ENCODE peak calls at places on chromosomes 12 and 14, in four cellular contexts. K is PC-3, H is GM23338, V is SK-N-SH. B is an unnamed sample.

GRCh38 chr12:49987620-49988303 is 15.0 kb downstream of the AQP6 start:
- DNase-seq in K (no peak), H (no peak), V (no peak), B (no peak)

GRCh38 chr12:120290541-120291312 is 976 bp downstream of the RNU4-2 start:
- DNase-seq in K (no peak), H (peak), V (no peak), B (peak)

GRCh38 chr12:700061-700460 is 36.8 kb upstream of the NINJ2 start:
- DNase-seq in K (no peak), H (peak), V (no peak), B (peak)

GRCh38 chr14:68514611-68515194 is 278.2 kb downstream of the ZFP36L1 start:
- DNase-seq in K (peak), H (no peak), V (no peak), B (no peak)

GRCh38 chr12:57630891-57631433 is 2.0 kb downstream of the B4GALNT1 start:
- DNase-seq in K (no peak), H (no peak), V (peak), B (peak)

GRCh38 chr12:106766393-106766826 is 8.1 kb upstream of the RIC8B start:
- DNase-seq in K (no peak), H (no peak), V (no peak), B (no peak)

GRCh38 chr12:7907009-7907408 is 29.0 kb downstream of the SLC2A3 start:
- DNase-seq in K (peak), H (peak), V (peak), B (peak)

GRCh38 chr12:94235894-94236293 is 87.5 kb downstream of the PLXNC1 start:
- DNase-seq in K (no peak), H (no peak), V (no peak), B (no peak)

GRCh38 chr14:29741909-29742401 is 185.7 kb downstream of the PRKD1 start:
- DNase-seq in K (no peak), H (no peak), V (no peak), B (no peak)

GRCh38 chr12:49332441-49332861 is 4.5 kb downstream of the C1QL4 start:
- DNase-seq in K (no peak), H (peak), V (no peak), B (no peak)

GRCh38 chr12:27626239-27626638 is 70.0 kb upstream of the REP15 start:
- DNase-seq in K (peak), H (peak), V (no peak), B (no peak)

GRCh38 chr12:685388-685787 is 22.1 kb upstream of the NINJ2 start:
- DNase-seq in K (no peak), H (no peak), V (no peak), B (no peak)

GRCh38 chr14:69877492-69877891 is 1.7 kb upstream of the SMOC1 start:
- DNase-seq in K (no peak), H (peak), V (peak), B (peak)

GRCh38 chr14:49483266-49483665 is 102.9 kb downstream of the RPS29 start:
- DNase-seq in K (no peak), H (no peak), V (peak), B (no peak)

GRCh38 chr14:81533536-81534343 is at the start of gene SEL1L:
- DNase-seq in K (peak), H (peak), V (peak), B (peak)

GRCh38 chr12:7844131-7844530 is 28.6 kb downstream of the SLC2A14 start:
- DNase-seq in K (no peak), H (no peak), V (no peak), B (no peak)

GRCh38 chr12:51672334-51672733 is 81.3 kb downstream of the SCN8A start:
- DNase-seq in K (no peak), H (no peak), V (no peak), B (no peak)

GRCh38 chr12:6664902-6665301 is 2.0 kb upstream of the ING4 start:
- DNase-seq in K (no peak), H (no peak), V (no peak), B (no peak)

GRCh38 chr12:6662906-6663742 is at the start of gene ING4:
- DNase-seq in K (peak), H (peak), V (peak), B (peak)

GRCh38 chr12:6672143-6672542 is 9.2 kb upstream of the ING4 start:
- DNase-seq in K (no peak), H (no peak), V (no peak), B (no peak)

GRCh38 chr12:6666211-6666610 is 3.3 kb upstream of the ING4 start:
- DNase-seq in K (no peak), H (no peak), V (no peak), B (no peak)

DNA sequence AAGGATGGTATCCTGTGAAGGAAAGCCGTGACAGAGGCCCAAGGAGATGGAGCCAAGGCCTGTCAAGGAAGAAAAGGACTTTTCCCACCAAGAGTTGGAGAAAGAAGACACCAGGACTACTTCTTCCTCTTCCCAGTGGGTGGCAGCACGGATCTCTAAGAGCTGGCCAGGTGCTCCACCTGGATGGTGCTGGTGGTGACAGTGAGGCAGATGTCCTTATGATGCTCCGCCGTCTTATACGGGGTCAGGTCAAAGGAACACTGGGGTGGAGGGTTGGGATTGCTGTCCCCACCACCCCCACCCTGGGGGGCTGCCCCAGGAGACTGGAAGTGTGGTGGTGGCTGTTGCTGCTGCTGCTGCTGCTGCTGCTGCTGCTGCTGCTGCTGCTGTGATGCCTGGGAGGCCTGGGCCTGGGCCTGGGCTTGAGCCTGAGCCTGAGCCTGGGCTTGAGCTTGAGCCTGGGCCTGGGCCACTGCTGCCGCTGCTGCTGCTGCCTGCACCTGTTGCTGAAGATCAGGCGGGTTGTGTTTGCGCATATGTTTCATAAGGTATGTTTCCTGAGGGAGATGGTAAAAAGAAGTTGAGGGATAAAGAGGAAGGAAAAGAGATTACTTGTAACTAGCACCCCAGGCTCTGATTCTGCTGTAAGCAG is 4.8 kb upstream of the ING4 start:
- DNase-seq in K (peak), H (peak), V (no peak), B (no peak)
- TF ChIP-seq EZH2phosphoT487 in K (no peak), H (no peak), V (no peak), B (no peak)

DNA sequence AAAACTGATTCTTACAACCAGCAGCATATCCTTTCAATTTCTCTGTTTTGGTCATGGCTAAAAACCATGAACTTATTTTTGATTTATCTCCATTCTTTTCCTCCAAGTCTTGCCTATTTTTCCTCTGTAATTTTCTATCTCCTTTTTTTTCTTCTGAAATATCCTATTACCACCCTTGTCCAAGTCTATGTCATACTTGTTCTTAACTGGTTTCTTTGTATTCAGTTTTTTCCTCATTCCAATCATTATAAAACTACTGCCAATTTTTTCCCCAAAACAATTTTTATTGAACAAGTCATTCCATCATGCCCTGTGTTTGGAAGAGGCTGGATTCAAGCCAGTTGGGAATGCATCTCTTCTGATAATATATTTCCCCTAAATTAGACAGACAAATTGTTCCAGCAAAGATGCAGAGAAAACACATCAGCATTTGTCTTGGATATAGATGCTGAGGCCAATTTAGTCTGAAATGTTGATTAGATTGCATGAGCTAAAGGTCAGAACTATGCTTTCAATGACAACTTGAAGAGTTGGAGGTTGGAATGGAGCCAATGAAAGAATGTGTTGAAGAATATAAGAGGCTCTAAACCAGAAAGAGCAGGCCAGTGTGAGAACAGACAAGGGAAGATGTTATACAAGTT is 30.7 kb downstream of the OTOGL start:
- DNase-seq in K (peak), H (no peak), V (no peak), B (no peak)
- TF ChIP-seq EZH2phosphoT487 in K (no peak), H (no peak), V (no peak), B (no peak)

GRCh38 chr14:75274045-75274898 is 4.4 kb upstream of the FOS start:
- DNase-seq in K (no peak), H (no peak), V (no peak), B (no peak)
- TF ChIP-seq EZH2phosphoT487 in K (no peak), H (no peak), V (no peak), B (no peak)

GRCh38 chr14:103806805-103807204 is 40.6 kb downstream of the PPP1R13B start:
- DNase-seq in K (no peak), H (no peak), V (no peak), B (no peak)
- TF ChIP-seq EZH2phosphoT487 in K (no peak), H (no peak), V (no peak), B (no peak)

DNA sequence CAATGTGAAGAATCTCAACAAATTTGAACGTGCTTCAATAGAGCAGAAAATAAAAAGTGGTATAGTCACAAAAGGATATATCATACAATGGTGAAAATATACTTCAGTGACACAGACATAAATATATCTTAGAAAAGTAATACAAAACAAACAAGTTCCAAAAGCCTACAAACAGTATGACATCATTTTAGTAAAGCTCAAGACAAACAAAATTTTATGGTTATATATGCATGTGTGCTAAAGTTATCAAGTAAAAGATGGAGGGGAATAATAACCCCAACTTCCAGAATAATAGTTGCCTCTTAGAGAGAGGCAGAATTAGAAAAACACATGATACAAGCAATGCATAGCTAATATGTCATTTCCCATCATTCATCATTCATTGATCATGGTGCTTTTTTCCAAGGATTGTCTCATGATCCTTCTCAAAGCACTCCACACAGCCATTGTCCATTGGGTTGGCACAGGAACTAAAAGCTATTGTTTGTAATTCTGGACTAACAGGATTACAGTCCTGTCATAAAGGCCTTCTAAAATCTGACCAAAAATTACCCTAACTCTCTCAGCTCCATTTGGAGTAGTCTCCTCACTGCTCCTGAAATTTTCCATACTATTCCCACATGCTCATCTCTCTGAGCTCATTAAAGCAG is 59.5 kb downstream of the IFNG-AS1 start:
- DNase-seq in K (no peak), H (no peak), V (no peak), B (no peak)
- TF ChIP-seq EZH2phosphoT487 in K (no peak), H (no peak), V (no peak), B (no peak)